ENCODE peak calls at places on chromosomes 7 and 10, in five cellular contexts. One of them, this sample, is unnamed.

GRCh38 chr10:105063796-105064195 is 422.7 kb downstream of the SORCS3 start:
- ATAC-seq in aorta: no peak
- ATAC-seq in lower lobe of right lung: peak
- ATAC-seq in heart left ventricle: peak
- ATAC-seq in upper lobe of right lung: peak
- ATAC-seq in this sample: no peak

GRCh38 chr7:46178685-46179084 is 257.6 kb upstream of the IGFBP3 start:
- ATAC-seq in aorta: no peak
- ATAC-seq in lower lobe of right lung: no peak
- ATAC-seq in heart left ventricle: no peak
- ATAC-seq in upper lobe of right lung: no peak
- ATAC-seq in this sample: peak

GRCh38 chr10:91115618-91116390 is 104.7 kb upstream of the PCGF5 start:
- ATAC-seq in aorta: no peak
- ATAC-seq in lower lobe of right lung: no peak
- ATAC-seq in heart left ventricle: no peak
- ATAC-seq in upper lobe of right lung: no peak
- ATAC-seq in this sample: no peak

GRCh38 chr7:30865821-30866220 is 45.8 kb upstream of the AQP1 start:
- ATAC-seq in aorta: no peak
- ATAC-seq in lower lobe of right lung: no peak
- ATAC-seq in heart left ventricle: no peak
- ATAC-seq in upper lobe of right lung: no peak
- ATAC-seq in this sample: no peak

GRCh38 chr7:134362587-134363483 is 46.1 kb upstream of the SLC35B4 start:
- ATAC-seq in aorta: no peak
- ATAC-seq in lower lobe of right lung: no peak
- ATAC-seq in heart left ventricle: no peak
- ATAC-seq in upper lobe of right lung: no peak
- ATAC-seq in this sample: no peak

GRCh38 chr10:28220811-28221210 is 82.1 kb downstream of the MPP7 start:
- ATAC-seq in aorta: no peak
- ATAC-seq in lower lobe of right lung: no peak
- ATAC-seq in heart left ventricle: no peak
- ATAC-seq in upper lobe of right lung: no peak
- ATAC-seq in this sample: no peak

GRCh38 chr10:101121661-101122045 is 9.4 kb upstream of the TLX1 start:
- ATAC-seq in aorta: no peak
- ATAC-seq in lower lobe of right lung: no peak
- ATAC-seq in heart left ventricle: no peak
- ATAC-seq in upper lobe of right lung: no peak
- ATAC-seq in this sample: no peak

GRCh38 chr10:60877066-60877776 is 66.8 kb downstream of the RHOBTB1 start:
- ATAC-seq in aorta: no peak
- ATAC-seq in lower lobe of right lung: no peak
- ATAC-seq in heart left ventricle: no peak
- ATAC-seq in upper lobe of right lung: no peak
- ATAC-seq in this sample: no peak

GRCh38 chr10:45575966-45576597 is 96.5 kb downstream of the ZFAND4 start:
- ATAC-seq in aorta: no peak
- ATAC-seq in lower lobe of right lung: no peak
- ATAC-seq in heart left ventricle: no peak
- ATAC-seq in upper lobe of right lung: no peak
- ATAC-seq in this sample: no peak

GRCh38 chr7:17133977-17134376 is 164.5 kb upstream of the AHR start:
- ATAC-seq in aorta: no peak
- ATAC-seq in lower lobe of right lung: no peak
- ATAC-seq in heart left ventricle: no peak
- ATAC-seq in upper lobe of right lung: no peak
- ATAC-seq in this sample: no peak

GRCh38 chr10:60878224-60878623 is 65.8 kb downstream of the RHOBTB1 start:
- ATAC-seq in aorta: no peak
- ATAC-seq in lower lobe of right lung: no peak
- ATAC-seq in heart left ventricle: no peak
- ATAC-seq in upper lobe of right lung: peak
- ATAC-seq in this sample: no peak

GRCh38 chr10:69846252-69847000 is 44.7 kb downstream of the COL13A1 start:
- ATAC-seq in aorta: no peak
- ATAC-seq in lower lobe of right lung: no peak
- ATAC-seq in heart left ventricle: peak
- ATAC-seq in upper lobe of right lung: no peak
- ATAC-seq in this sample: no peak

GRCh38 chr7:22016547-22016946 is 70.8 kb upstream of the CDCA7L start:
- ATAC-seq in aorta: no peak
- ATAC-seq in lower lobe of right lung: no peak
- ATAC-seq in heart left ventricle: no peak
- ATAC-seq in upper lobe of right lung: no peak
- ATAC-seq in this sample: no peak

GRCh38 chr7:16416289-16417282 is 4.8 kb downstream of the CRPPA start:
- ATAC-seq in aorta: no peak
- ATAC-seq in lower lobe of right lung: no peak
- ATAC-seq in heart left ventricle: no peak
- ATAC-seq in upper lobe of right lung: no peak
- ATAC-seq in this sample: no peak

GRCh38 chr10:121766426-121766825 is 161.4 kb downstream of the ATE1 start:
- ATAC-seq in aorta: no peak
- ATAC-seq in lower lobe of right lung: no peak
- ATAC-seq in heart left ventricle: no peak
- ATAC-seq in upper lobe of right lung: no peak
- ATAC-seq in this sample: no peak

GRCh38 chr10:88980836-88981235 is 9.8 kb upstream of the FAS start:
- ATAC-seq in aorta: peak
- ATAC-seq in lower lobe of right lung: no peak
- ATAC-seq in heart left ventricle: peak
- ATAC-seq in upper lobe of right lung: peak
- ATAC-seq in this sample: peak

GRCh38 chr7:43876976-43877745 is 7.8 kb upstream of the MRPS24 start:
- ATAC-seq in aorta: no peak
- ATAC-seq in lower lobe of right lung: no peak
- ATAC-seq in heart left ventricle: no peak
- ATAC-seq in upper lobe of right lung: no peak
- ATAC-seq in this sample: no peak

GRCh38 chr10:31886885-31887284 is 41.7 kb downstream of the ARHGAP12 start:
- ATAC-seq in aorta: no peak
- ATAC-seq in lower lobe of right lung: no peak
- ATAC-seq in heart left ventricle: peak
- ATAC-seq in upper lobe of right lung: no peak
- ATAC-seq in this sample: no peak

GRCh38 chr10:132539431-132539839 is 1.8 kb downstream of the INPP5A start:
- ATAC-seq in aorta: no peak
- ATAC-seq in lower lobe of right lung: no peak
- ATAC-seq in heart left ventricle: no peak
- ATAC-seq in upper lobe of right lung: no peak
- ATAC-seq in this sample: no peak

GRCh38 chr7:150378115-150378852 is 846 bp upstream of the ZNF775 start:
- ATAC-seq in aorta: peak
- ATAC-seq in lower lobe of right lung: peak
- ATAC-seq in heart left ventricle: no peak
- ATAC-seq in upper lobe of right lung: peak
- ATAC-seq in this sample: peak

GRCh38 chr10:118792501-118792900 is 37.7 kb upstream of the CACUL1 start:
- ATAC-seq in aorta: peak
- ATAC-seq in lower lobe of right lung: peak
- ATAC-seq in heart left ventricle: peak
- ATAC-seq in upper lobe of right lung: peak
- ATAC-seq in this sample: peak

GRCh38 chr7:107045195-107045960 is 873 bp downstream of the PRKAR2B start:
- ATAC-seq in aorta: peak
- ATAC-seq in lower lobe of right lung: no peak
- ATAC-seq in heart left ventricle: peak
- ATAC-seq in upper lobe of right lung: peak
- ATAC-seq in this sample: no peak

GRCh38 chr7:116952640-116953371 is 495 bp upstream of the ST7 start:
- ATAC-seq in aorta: no peak
- ATAC-seq in lower lobe of right lung: no peak
- ATAC-seq in heart left ventricle: no peak
- ATAC-seq in upper lobe of right lung: no peak
- ATAC-seq in this sample: no peak

GRCh38 chr7:93202594-93203273 is 23.5 kb downstream of the HEPACAM2 start:
- ATAC-seq in aorta: no peak
- ATAC-seq in lower lobe of right lung: no peak
- ATAC-seq in heart left ventricle: no peak
- ATAC-seq in upper lobe of right lung: peak
- ATAC-seq in this sample: peak

GRCh38 chr7:23864984-23865383 is 155.0 kb downstream of the STK31 start:
- ATAC-seq in aorta: no peak
- ATAC-seq in lower lobe of right lung: no peak
- ATAC-seq in heart left ventricle: no peak
- ATAC-seq in upper lobe of right lung: no peak
- ATAC-seq in this sample: no peak

GRCh38 chr10:120514035-120514620 is 57.1 kb downstream of the PLPP4 start:
- ATAC-seq in aorta: no peak
- ATAC-seq in lower lobe of right lung: no peak
- ATAC-seq in heart left ventricle: no peak
- ATAC-seq in upper lobe of right lung: peak
- ATAC-seq in this sample: no peak

GRCh38 chr7:93043393-93043985 is 74.3 kb downstream of the SAMD9 start:
- ATAC-seq in aorta: peak
- ATAC-seq in lower lobe of right lung: peak
- ATAC-seq in heart left ventricle: peak
- ATAC-seq in upper lobe of right lung: peak
- ATAC-seq in this sample: no peak

GRCh38 chr7:45446195-45446944 is 127.8 kb upstream of the ADCY1 start:
- ATAC-seq in aorta: no peak
- ATAC-seq in lower lobe of right lung: no peak
- ATAC-seq in heart left ventricle: no peak
- ATAC-seq in upper lobe of right lung: no peak
- ATAC-seq in this sample: no peak

GRCh38 chr7:151404216-151405011 is 5.4 kb downstream of the WDR86 start:
- ATAC-seq in aorta: peak
- ATAC-seq in lower lobe of right lung: peak
- ATAC-seq in heart left ventricle: peak
- ATAC-seq in upper lobe of right lung: peak
- ATAC-seq in this sample: peak

GRCh38 chr10:123287594-123288247 is 133.5 kb downstream of the BUB3 start:
- ATAC-seq in aorta: no peak
- ATAC-seq in lower lobe of right lung: peak
- ATAC-seq in heart left ventricle: no peak
- ATAC-seq in upper lobe of right lung: peak
- ATAC-seq in this sample: no peak

GRCh38 chr10:84216834-84217233 is 8.5 kb downstream of the LRIT2 start:
- ATAC-seq in aorta: no peak
- ATAC-seq in lower lobe of right lung: no peak
- ATAC-seq in heart left ventricle: no peak
- ATAC-seq in upper lobe of right lung: no peak
- ATAC-seq in this sample: no peak

GRCh38 chr10:27801171-27801785 is 55.7 kb upstream of the MKX start:
- ATAC-seq in aorta: no peak
- ATAC-seq in lower lobe of right lung: no peak
- ATAC-seq in heart left ventricle: no peak
- ATAC-seq in upper lobe of right lung: no peak
- ATAC-seq in this sample: no peak

GRCh38 chr10:71438761-71439160 is 42.0 kb downstream of the CDH23 start:
- ATAC-seq in aorta: no peak
- ATAC-seq in lower lobe of right lung: no peak
- ATAC-seq in heart left ventricle: no peak
- ATAC-seq in upper lobe of right lung: no peak
- ATAC-seq in this sample: no peak

GRCh38 chr7:101733713-101734475 is 83.5 kb upstream of the CUX1 start:
- ATAC-seq in aorta: peak
- ATAC-seq in lower lobe of right lung: peak
- ATAC-seq in heart left ventricle: peak
- ATAC-seq in upper lobe of right lung: peak
- ATAC-seq in this sample: peak

GRCh38 chr7:101420436-101420835 is 57.8 kb downstream of the COL26A1 start:
- ATAC-seq in aorta: no peak
- ATAC-seq in lower lobe of right lung: peak
- ATAC-seq in heart left ventricle: peak
- ATAC-seq in upper lobe of right lung: peak
- ATAC-seq in this sample: no peak

GRCh38 chr10:96285331-96285752 is 14.0 kb upstream of the BLNK start:
- ATAC-seq in aorta: no peak
- ATAC-seq in lower lobe of right lung: no peak
- ATAC-seq in heart left ventricle: no peak
- ATAC-seq in upper lobe of right lung: no peak
- ATAC-seq in this sample: no peak

GRCh38 chr10:77351386-77351785 is 286.2 kb downstream of the KCNMA1 start:
- ATAC-seq in aorta: peak
- ATAC-seq in lower lobe of right lung: no peak
- ATAC-seq in heart left ventricle: no peak
- ATAC-seq in upper lobe of right lung: no peak
- ATAC-seq in this sample: peak

GRCh38 chr7:22849158-22849557 is 26.5 kb upstream of the TOMM7 start:
- ATAC-seq in aorta: no peak
- ATAC-seq in lower lobe of right lung: no peak
- ATAC-seq in heart left ventricle: no peak
- ATAC-seq in upper lobe of right lung: no peak
- ATAC-seq in this sample: no peak

GRCh38 chr10:89219512-89220218 is 12.5 kb upstream of the CH25H start:
- ATAC-seq in aorta: no peak
- ATAC-seq in lower lobe of right lung: peak
- ATAC-seq in heart left ventricle: peak
- ATAC-seq in upper lobe of right lung: peak
- ATAC-seq in this sample: no peak

GRCh38 chr7:67344481-67345193 is 348.0 kb downstream of the TYW1 start:
- ATAC-seq in aorta: no peak
- ATAC-seq in lower lobe of right lung: no peak
- ATAC-seq in heart left ventricle: no peak
- ATAC-seq in upper lobe of right lung: no peak
- ATAC-seq in this sample: no peak
- H3K27ac ChIP-seq in aorta: no peak
- H3K27ac ChIP-seq in lower lobe of right lung: no peak
- H3K27ac ChIP-seq in heart left ventricle: no peak
- H3K27ac ChIP-seq in upper lobe of right lung: no peak
- H3K27ac ChIP-seq in this sample: no peak

GRCh38 chr7:18771834-18772566 is 276.5 kb downstream of the HDAC9 start:
- ATAC-seq in aorta: no peak
- ATAC-seq in lower lobe of right lung: no peak
- ATAC-seq in heart left ventricle: no peak
- ATAC-seq in upper lobe of right lung: no peak
- ATAC-seq in this sample: no peak
- H3K4me3 ChIP-seq in aorta: no peak
- H3K4me3 ChIP-seq in lower lobe of right lung: no peak
- H3K4me3 ChIP-seq in heart left ventricle: no peak
- H3K4me3 ChIP-seq in upper lobe of right lung: no peak
- H3K4me3 ChIP-seq in this sample: no peak

DNA sequence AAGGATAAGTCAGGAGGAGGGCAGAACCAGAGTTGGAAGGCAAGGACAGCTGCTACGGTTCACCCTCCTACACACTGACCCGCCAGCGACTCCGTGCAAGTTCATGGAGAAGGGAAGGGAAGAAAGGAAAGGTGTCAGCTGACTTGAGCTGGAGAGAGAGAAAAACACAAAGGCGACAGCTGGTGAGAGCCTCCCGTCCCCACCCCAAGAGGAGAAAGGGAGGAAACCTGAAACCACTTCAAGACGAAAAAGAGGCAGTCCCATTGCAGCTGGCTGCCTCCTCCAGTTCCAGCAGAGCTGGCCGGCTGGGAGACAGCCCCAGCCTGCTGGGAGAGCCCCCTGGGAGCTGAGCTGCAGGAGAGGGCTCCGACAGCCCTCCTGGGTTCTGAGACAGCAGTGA is 75.2 kb downstream of the PARD3 start:
- ATAC-seq in aorta: peak
- ATAC-seq in lower lobe of right lung: peak
- ATAC-seq in heart left ventricle: peak
- ATAC-seq in upper lobe of right lung: peak
- ATAC-seq in this sample: peak
- H3K27ac ChIP-seq in aorta: no peak
- H3K27ac ChIP-seq in lower lobe of right lung: peak
- H3K27ac ChIP-seq in heart left ventricle: no peak
- H3K27ac ChIP-seq in upper lobe of right lung: peak
- H3K27ac ChIP-seq in this sample: peak

GRCh38 chr10:666237-667012 is 23.0 kb downstream of the DIP2C start:
- ATAC-seq in aorta: peak
- ATAC-seq in lower lobe of right lung: peak
- ATAC-seq in heart left ventricle: no peak
- ATAC-seq in upper lobe of right lung: no peak
- ATAC-seq in this sample: no peak
- H3K4me3 ChIP-seq in aorta: no peak
- H3K4me3 ChIP-seq in lower lobe of right lung: peak
- H3K4me3 ChIP-seq in heart left ventricle: no peak
- H3K4me3 ChIP-seq in upper lobe of right lung: peak
- H3K4me3 ChIP-seq in this sample: no peak

This sample was measured in gastroesophageal sphincter.